ENCODE peak calls at places on chromosome 6, in four cellular contexts. H, Z, V and O are unnamed samples.

GRCh38 chr6:99349620-99350141 is at the start of gene FAXC:
- DNase-seq in V (peak; percentile 88), H (no peak), Z (peak; percentile 30), O (peak; percentile 53)

GRCh38 chr6:162177733-162178132 is 549.8 kb downstream of the PRKN start:
- DNase-seq in Z (no peak), H (no peak), V (no peak), O (no peak)

GRCh38 chr6:127100510-127101140 is 17.8 kb upstream of the RSPO3 start:
- DNase-seq in Z (no peak), V (no peak), H (no peak), O (no peak)

GRCh38 chr6:123224077-123224476 is 228.0 kb downstream of the CLVS2 start:
- DNase-seq in Z (no peak), V (no peak), H (no peak), O (no peak)

GRCh38 chr6:121652726-121653623 is 217.5 kb downstream of the GJA1 start:
- DNase-seq in Z (peak; percentile 64), H (no peak), V (no peak), O (no peak)

GRCh38 chr6:142013875-142014495 is 118.7 kb upstream of the GJE1 start:
- DNase-seq in Z (no peak), V (no peak), H (no peak), O (no peak)

GRCh38 chr6:144920391-144920983 is 635.4 kb downstream of the UTRN start:
- DNase-seq in Z (no peak), V (no peak), H (no peak), O (no peak)

GRCh38 chr6:35562060-35562459 is 49.4 kb upstream of the TULP1 start:
- DNase-seq in V (no peak), H (no peak), Z (no peak), O (no peak)

GRCh38 chr6:21023210-21023609 is 489.0 kb downstream of the CDKAL1 start:
- DNase-seq in H (no peak), Z (no peak), V (no peak), O (no peak)
- H3K27ac ChIP-seq in H (no peak overlapping the region), Z (no peak overlapping the region), V (peak overlapping the region; percentile 28), O (no peak overlapping the region)

GRCh38 chr6:17879224-17879623 is 108.2 kb downstream of the KIF13A start:
- DNase-seq in V (no peak), H (no peak), Z (no peak), O (no peak)
- H3K27ac ChIP-seq in V (no peak overlapping the region), H (no peak overlapping the region), Z (no peak overlapping the region), O (no peak overlapping the region)

GRCh38 chr6:25171301-25171700 is 107.9 kb upstream of the CARMIL1 start:
- DNase-seq in Z (no peak), V (no peak), H (no peak), O (no peak)
- H3K27ac ChIP-seq in Z (peak overlapping the region; percentile 75), V (no peak overlapping the region), H (no peak overlapping the region), O (no peak overlapping the region)

DNA sequence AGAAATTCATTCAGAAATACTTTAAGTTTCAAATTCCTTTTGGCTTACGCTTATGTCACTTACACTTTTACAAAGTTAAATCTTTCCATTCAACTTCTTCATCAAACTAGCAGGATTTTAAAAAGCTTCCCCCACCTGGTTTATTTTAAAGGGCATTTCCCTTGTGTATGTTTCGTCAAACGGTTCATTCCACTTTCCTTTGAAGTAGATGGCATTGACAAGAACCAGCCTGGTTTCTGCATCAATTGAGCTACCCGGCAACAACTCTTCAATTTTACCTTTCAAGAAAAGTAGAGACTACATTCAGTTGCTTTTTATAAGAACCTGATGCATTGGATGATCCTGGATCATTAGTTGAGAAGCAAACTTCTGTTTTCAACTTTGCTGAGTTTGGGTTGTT is 9.8 kb downstream of the SERPINB9 start:
- DNase-seq in V (no peak), H (no peak), Z (no peak), O (no peak)
- H3K27ac ChIP-seq in V (no peak overlapping the region), H (no peak overlapping the region), Z (no peak overlapping the region), O (no peak overlapping the region)

DNA sequence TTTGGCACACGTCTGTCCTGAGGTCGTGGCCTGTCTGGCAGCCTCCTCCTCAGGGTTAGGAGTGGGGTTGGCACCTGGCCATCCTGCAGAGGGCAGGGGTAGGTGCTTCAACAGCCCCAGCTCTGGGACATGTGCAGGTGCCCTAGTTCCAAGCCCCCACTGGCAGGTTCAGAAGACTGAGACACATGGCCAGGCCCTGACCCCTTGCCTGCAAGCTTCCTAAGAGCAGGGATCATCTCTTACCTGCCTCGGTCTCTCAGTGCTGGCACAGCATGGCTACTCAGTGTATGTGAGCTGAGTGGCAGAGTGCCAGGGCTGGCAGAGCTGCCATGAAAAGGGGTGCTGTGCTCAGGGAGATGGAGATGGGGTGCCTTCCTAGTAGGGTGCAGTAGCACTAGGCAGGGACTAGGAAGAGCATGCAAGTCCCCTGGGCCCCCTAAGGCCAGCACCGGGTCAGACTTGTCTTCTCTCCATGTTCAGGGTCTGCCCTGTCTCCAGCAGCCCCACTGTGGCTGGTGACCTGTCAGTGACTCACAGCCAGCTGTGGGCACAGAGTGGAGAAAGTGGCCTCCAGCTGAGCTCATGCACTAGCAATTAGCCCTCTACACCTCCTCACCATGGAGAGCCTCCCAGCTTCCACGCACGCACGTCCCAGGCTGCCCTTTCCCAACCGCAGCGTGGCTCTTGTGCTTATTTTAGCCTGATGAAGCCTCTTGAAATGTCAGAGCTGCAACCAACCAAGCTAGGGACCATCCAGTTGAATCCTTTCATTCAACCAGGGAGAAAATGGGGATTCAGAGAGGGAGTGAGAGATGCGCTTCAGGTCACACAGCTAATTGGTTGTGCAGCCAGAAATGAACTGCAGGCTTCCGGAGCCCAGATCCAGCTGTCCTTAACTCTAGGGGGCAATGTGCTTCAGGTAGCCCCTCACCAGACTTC is 116.6 kb downstream of the MRPL14 start:
- DNase-seq in Z (no peak), H (peak; percentile 61), V (no peak), O (no peak)
- H3K27ac ChIP-seq in Z (no peak overlapping the region), H (no peak overlapping the region), V (no peak overlapping the region), O (no peak overlapping the region)

GRCh38 chr6:57224769-57225515 is 2.8 kb upstream of the RAB23 start:
- DNase-seq in V (no peak), H (no peak), Z (peak; percentile 56), O (no peak)

GRCh38 chr6:57220083-57220703 is 1.9 kb downstream of the RAB23 start:
- DNase-seq in Z (no peak), V (no peak), H (no peak), O (no peak)

GRCh38 chr6:57221936-57222683 is at the start of gene RAB23:
- DNase-seq in H (peak; percentile 94), V (peak; percentile 96), Z (peak; percentile 81), O (peak; percentile 37)

GRCh38 chr6:57221191-57221935 is 744 bp downstream of the RAB23 start:
- DNase-seq in H (peak; percentile 89), Z (peak; percentile 72), V (peak; percentile 91), O (no peak)

GRCh38 chr6:57222684-57223077 is 574 bp upstream of the RAB23 start:
- DNase-seq in Z (no peak), V (no peak), H (no peak), O (no peak)
- H3K27ac ChIP-seq in Z (peak overlapping the region; percentile 100), V (peak overlapping the region; percentile 94), H (peak overlapping the region; percentile 71), O (no peak overlapping the region)

GRCh38 chr6:52693777-52694176 is 22.9 kb downstream of the TMEM14A start:
- DNase-seq in V (no peak), H (no peak), Z (no peak), O (no peak)
- H3K27ac ChIP-seq in V (no peak overlapping the region), H (no peak overlapping the region), Z (no peak overlapping the region), O (no peak overlapping the region)

GRCh38 chr6:13811627-13812358 is 2.6 kb downstream of the MCUR1 start:
- DNase-seq in Z (peak; percentile 35), V (no peak), H (no peak), O (no peak)

GRCh38 chr6:13813621-13814175 is 659 bp downstream of the MCUR1 start:
- DNase-seq in Z (peak; percentile 47), V (peak; percentile 90), H (no peak), O (peak; percentile 47)

GRCh38 chr6:13812359-13812642 is 2.1 kb downstream of the MCUR1 start:
- DNase-seq in V (no peak), Z (no peak), H (no peak), O (no peak)

GRCh38 chr6:13814176-13814937 is at the start of gene MCUR1:
- DNase-seq in Z (peak; percentile 79), H (peak; percentile 96), V (peak; percentile 95), O (peak; percentile 94)

GRCh38 chr6:13813011-13813410 is 1.3 kb downstream of the MCUR1 start:
- DNase-seq in V (no peak), H (no peak), Z (no peak), O (no peak)
- H3K27ac ChIP-seq in V (peak overlapping the region; percentile 97), H (peak overlapping the region; percentile 97), Z (peak overlapping the region; percentile 93), O (no peak overlapping the region)